ENCODE peak calls at places on chromosomes 11 and 22, in six cellular contexts. One of them, this sample, is unnamed.

GRCh38 chr22:49655168-49655812 is 172.4 kb downstream of the BRD1 start:
- DNase-seq in stimulated activated CD4-positive, alpha-beta T cell treated with anti-CD3 and anti-CD28 coated beads, Interleukin-4, amount 100 ng/mL, for 1 hour: no peak
- DNase-seq in colonic mucosa: no peak
- DNase-seq in stimulated activated naive CD4-positive, alpha-beta T cell: no peak
- DNase-seq in ACHN: no peak
- DNase-seq in MV-4-11: no peak
- DNase-seq in this sample: no peak

GRCh38 chr11:28836285-28837081 is 728.3 kb downstream of the METTL15 start:
- DNase-seq in stimulated activated CD4-positive, alpha-beta T cell treated with anti-CD3 and anti-CD28 coated beads, Interleukin-4, amount 100 ng/mL, for 1 hour: no peak
- DNase-seq in colonic mucosa: no peak
- DNase-seq in stimulated activated naive CD4-positive, alpha-beta T cell: no peak
- DNase-seq in ACHN: peak
- DNase-seq in MV-4-11: no peak
- DNase-seq in this sample: no peak

GRCh38 chr22:43910178-43910695 is 13.4 kb upstream of the PNPLA3 start:
- DNase-seq in stimulated activated CD4-positive, alpha-beta T cell treated with anti-CD3 and anti-CD28 coated beads, Interleukin-4, amount 100 ng/mL, for 1 hour: no peak
- DNase-seq in colonic mucosa: no peak
- DNase-seq in stimulated activated naive CD4-positive, alpha-beta T cell: no peak
- DNase-seq in ACHN: no peak
- DNase-seq in MV-4-11: no peak
- DNase-seq in this sample: no peak

GRCh38 chr22:46116491-46116958 is 33.8 kb upstream of the PPARA start:
- DNase-seq in stimulated activated CD4-positive, alpha-beta T cell treated with anti-CD3 and anti-CD28 coated beads, Interleukin-4, amount 100 ng/mL, for 1 hour: peak
- DNase-seq in colonic mucosa: peak
- DNase-seq in stimulated activated naive CD4-positive, alpha-beta T cell: peak
- DNase-seq in ACHN: peak
- DNase-seq in MV-4-11: peak
- DNase-seq in this sample: peak

GRCh38 chr22:43622886-43623285 is 189.2 kb downstream of the EFCAB6 start:
- DNase-seq in stimulated activated CD4-positive, alpha-beta T cell treated with anti-CD3 and anti-CD28 coated beads, Interleukin-4, amount 100 ng/mL, for 1 hour: no peak
- DNase-seq in colonic mucosa: no peak
- DNase-seq in stimulated activated naive CD4-positive, alpha-beta T cell: no peak
- DNase-seq in ACHN: no peak
- DNase-seq in MV-4-11: no peak
- DNase-seq in this sample: no peak

GRCh38 chr11:112555491-112556364 is 295.1 kb upstream of the PLET1 start:
- DNase-seq in stimulated activated CD4-positive, alpha-beta T cell treated with anti-CD3 and anti-CD28 coated beads, Interleukin-4, amount 100 ng/mL, for 1 hour: peak
- DNase-seq in colonic mucosa: peak
- DNase-seq in stimulated activated naive CD4-positive, alpha-beta T cell: peak
- DNase-seq in ACHN: peak
- DNase-seq in MV-4-11: no peak
- DNase-seq in this sample: peak

GRCh38 chr11:44427432-44427831 is 117.5 kb upstream of the ALX4 start:
- DNase-seq in stimulated activated CD4-positive, alpha-beta T cell treated with anti-CD3 and anti-CD28 coated beads, Interleukin-4, amount 100 ng/mL, for 1 hour: no peak
- DNase-seq in colonic mucosa: peak
- DNase-seq in stimulated activated naive CD4-positive, alpha-beta T cell: no peak
- DNase-seq in ACHN: peak
- DNase-seq in MV-4-11: peak
- DNase-seq in this sample: no peak

GRCh38 chr11:206002-206384 is 1.2 kb downstream of the BET1L start:
- DNase-seq in stimulated activated CD4-positive, alpha-beta T cell treated with anti-CD3 and anti-CD28 coated beads, Interleukin-4, amount 100 ng/mL, for 1 hour: no peak
- DNase-seq in colonic mucosa: peak
- DNase-seq in stimulated activated naive CD4-positive, alpha-beta T cell: no peak
- DNase-seq in ACHN: no peak
- DNase-seq in MV-4-11: no peak
- DNase-seq in this sample: no peak

GRCh38 chr11:2156416-2157182 is 4.4 kb downstream of the INS start:
- DNase-seq in stimulated activated CD4-positive, alpha-beta T cell treated with anti-CD3 and anti-CD28 coated beads, Interleukin-4, amount 100 ng/mL, for 1 hour: peak
- DNase-seq in colonic mucosa: peak
- DNase-seq in stimulated activated naive CD4-positive, alpha-beta T cell: peak
- DNase-seq in ACHN: peak
- DNase-seq in MV-4-11: peak
- DNase-seq in this sample: peak

GRCh38 chr22:44965171-44965570 is 44.6 kb downstream of the PHF21B start:
- DNase-seq in stimulated activated CD4-positive, alpha-beta T cell treated with anti-CD3 and anti-CD28 coated beads, Interleukin-4, amount 100 ng/mL, for 1 hour: no peak
- DNase-seq in colonic mucosa: no peak
- DNase-seq in stimulated activated naive CD4-positive, alpha-beta T cell: no peak
- DNase-seq in ACHN: no peak
- DNase-seq in MV-4-11: no peak
- DNase-seq in this sample: no peak

GRCh38 chr11:109619498-109619897 is 197.5 kb downstream of the C11orf87 start:
- DNase-seq in stimulated activated CD4-positive, alpha-beta T cell treated with anti-CD3 and anti-CD28 coated beads, Interleukin-4, amount 100 ng/mL, for 1 hour: no peak
- DNase-seq in colonic mucosa: no peak
- DNase-seq in stimulated activated naive CD4-positive, alpha-beta T cell: no peak
- DNase-seq in ACHN: no peak
- DNase-seq in MV-4-11: no peak
- DNase-seq in this sample: no peak

GRCh38 chr22:26592368-26593015 is 2.6 kb upstream of the TPST2 start:
- DNase-seq in stimulated activated CD4-positive, alpha-beta T cell treated with anti-CD3 and anti-CD28 coated beads, Interleukin-4, amount 100 ng/mL, for 1 hour: peak
- DNase-seq in colonic mucosa: peak
- DNase-seq in stimulated activated naive CD4-positive, alpha-beta T cell: no peak
- DNase-seq in ACHN: no peak
- DNase-seq in MV-4-11: peak
- DNase-seq in this sample: peak

GRCh38 chr11:88489030-88489429 is 151.5 kb upstream of the CTSC start:
- DNase-seq in stimulated activated CD4-positive, alpha-beta T cell treated with anti-CD3 and anti-CD28 coated beads, Interleukin-4, amount 100 ng/mL, for 1 hour: no peak
- DNase-seq in colonic mucosa: no peak
- DNase-seq in stimulated activated naive CD4-positive, alpha-beta T cell: no peak
- DNase-seq in ACHN: no peak
- DNase-seq in MV-4-11: no peak
- DNase-seq in this sample: no peak

GRCh38 chr11:7672960-7673723 is at the start of gene CYB5R2:
- DNase-seq in stimulated activated CD4-positive, alpha-beta T cell treated with anti-CD3 and anti-CD28 coated beads, Interleukin-4, amount 100 ng/mL, for 1 hour: no peak
- DNase-seq in colonic mucosa: peak
- DNase-seq in stimulated activated naive CD4-positive, alpha-beta T cell: no peak
- DNase-seq in ACHN: peak
- DNase-seq in MV-4-11: no peak
- DNase-seq in this sample: no peak

GRCh38 chr11:13276852-13277718 is 505 bp upstream of the BMAL1 start:
- DNase-seq in stimulated activated CD4-positive, alpha-beta T cell treated with anti-CD3 and anti-CD28 coated beads, Interleukin-4, amount 100 ng/mL, for 1 hour: peak
- DNase-seq in colonic mucosa: peak
- DNase-seq in stimulated activated naive CD4-positive, alpha-beta T cell: peak
- DNase-seq in ACHN: peak
- DNase-seq in MV-4-11: peak
- DNase-seq in this sample: peak

GRCh38 chr11:69618237-69618636 is 22.7 kb upstream of the CCND1 start:
- DNase-seq in stimulated activated CD4-positive, alpha-beta T cell treated with anti-CD3 and anti-CD28 coated beads, Interleukin-4, amount 100 ng/mL, for 1 hour: no peak
- DNase-seq in colonic mucosa: no peak
- DNase-seq in stimulated activated naive CD4-positive, alpha-beta T cell: no peak
- DNase-seq in ACHN: no peak
- DNase-seq in MV-4-11: no peak
- DNase-seq in this sample: no peak

GRCh38 chr11:72856065-72856464 is 41.9 kb downstream of the ATG16L2 start:
- DNase-seq in stimulated activated CD4-positive, alpha-beta T cell treated with anti-CD3 and anti-CD28 coated beads, Interleukin-4, amount 100 ng/mL, for 1 hour: no peak
- DNase-seq in colonic mucosa: no peak
- DNase-seq in stimulated activated naive CD4-positive, alpha-beta T cell: no peak
- DNase-seq in ACHN: no peak
- DNase-seq in MV-4-11: no peak
- DNase-seq in this sample: no peak

GRCh38 chr22:23305321-23305910 is 125.1 kb downstream of the BCR start:
- DNase-seq in stimulated activated CD4-positive, alpha-beta T cell treated with anti-CD3 and anti-CD28 coated beads, Interleukin-4, amount 100 ng/mL, for 1 hour: no peak
- DNase-seq in colonic mucosa: no peak
- DNase-seq in stimulated activated naive CD4-positive, alpha-beta T cell: no peak
- DNase-seq in ACHN: peak
- DNase-seq in MV-4-11: no peak
- DNase-seq in this sample: no peak

GRCh38 chr11:426851-427250 is 12.1 kb upstream of the SIGIRR start:
- DNase-seq in stimulated activated CD4-positive, alpha-beta T cell treated with anti-CD3 and anti-CD28 coated beads, Interleukin-4, amount 100 ng/mL, for 1 hour: no peak
- DNase-seq in colonic mucosa: no peak
- DNase-seq in stimulated activated naive CD4-positive, alpha-beta T cell: no peak
- DNase-seq in ACHN: no peak
- DNase-seq in MV-4-11: no peak
- DNase-seq in this sample: no peak

GRCh38 chr11:76030973-76031590 is 175.2 kb downstream of the WNT11 start:
- DNase-seq in stimulated activated CD4-positive, alpha-beta T cell treated with anti-CD3 and anti-CD28 coated beads, Interleukin-4, amount 100 ng/mL, for 1 hour: no peak
- DNase-seq in colonic mucosa: no peak
- DNase-seq in stimulated activated naive CD4-positive, alpha-beta T cell: no peak
- DNase-seq in ACHN: no peak
- DNase-seq in MV-4-11: no peak
- DNase-seq in this sample: no peak

GRCh38 chr11:83818349-83818748 is 532.2 kb upstream of the CCDC90B start:
- DNase-seq in stimulated activated CD4-positive, alpha-beta T cell treated with anti-CD3 and anti-CD28 coated beads, Interleukin-4, amount 100 ng/mL, for 1 hour: no peak
- DNase-seq in colonic mucosa: no peak
- DNase-seq in stimulated activated naive CD4-positive, alpha-beta T cell: no peak
- DNase-seq in ACHN: no peak
- DNase-seq in MV-4-11: no peak
- DNase-seq in this sample: no peak

GRCh38 chr22:23575601-23576000 is 4.5 kb downstream of the IGLL1 start:
- DNase-seq in stimulated activated CD4-positive, alpha-beta T cell treated with anti-CD3 and anti-CD28 coated beads, Interleukin-4, amount 100 ng/mL, for 1 hour: no peak
- DNase-seq in colonic mucosa: no peak
- DNase-seq in stimulated activated naive CD4-positive, alpha-beta T cell: no peak
- DNase-seq in ACHN: no peak
- DNase-seq in MV-4-11: no peak
- DNase-seq in this sample: no peak

GRCh38 chr11:64060861-64061444 is 25.2 kb downstream of the FLRT1 start:
- DNase-seq in stimulated activated CD4-positive, alpha-beta T cell treated with anti-CD3 and anti-CD28 coated beads, Interleukin-4, amount 100 ng/mL, for 1 hour: peak
- DNase-seq in colonic mucosa: peak
- DNase-seq in stimulated activated naive CD4-positive, alpha-beta T cell: peak
- DNase-seq in ACHN: peak
- DNase-seq in MV-4-11: no peak
- DNase-seq in this sample: no peak

GRCh38 chr11:60711316-60711715 is 11.9 kb downstream of the MS4A8 start:
- DNase-seq in stimulated activated CD4-positive, alpha-beta T cell treated with anti-CD3 and anti-CD28 coated beads, Interleukin-4, amount 100 ng/mL, for 1 hour: no peak
- DNase-seq in colonic mucosa: no peak
- DNase-seq in stimulated activated naive CD4-positive, alpha-beta T cell: no peak
- DNase-seq in ACHN: no peak
- DNase-seq in MV-4-11: no peak
- DNase-seq in this sample: no peak

GRCh38 chr11:113167599-113167998 is 146.8 kb upstream of the TTC12 start:
- DNase-seq in stimulated activated CD4-positive, alpha-beta T cell treated with anti-CD3 and anti-CD28 coated beads, Interleukin-4, amount 100 ng/mL, for 1 hour: no peak
- DNase-seq in colonic mucosa: no peak
- DNase-seq in stimulated activated naive CD4-positive, alpha-beta T cell: no peak
- DNase-seq in ACHN: no peak
- DNase-seq in MV-4-11: no peak
- DNase-seq in this sample: no peak

GRCh38 chr11:6040874-6041273 is 10.3 kb upstream of the OR56A1 start:
- DNase-seq in stimulated activated CD4-positive, alpha-beta T cell treated with anti-CD3 and anti-CD28 coated beads, Interleukin-4, amount 100 ng/mL, for 1 hour: no peak
- DNase-seq in colonic mucosa: no peak
- DNase-seq in stimulated activated naive CD4-positive, alpha-beta T cell: no peak
- DNase-seq in ACHN: no peak
- DNase-seq in MV-4-11: no peak
- DNase-seq in this sample: no peak

GRCh38 chr22:37425800-37426531 is 1.3 kb downstream of the ELFN2 start:
- DNase-seq in stimulated activated CD4-positive, alpha-beta T cell treated with anti-CD3 and anti-CD28 coated beads, Interleukin-4, amount 100 ng/mL, for 1 hour: no peak
- DNase-seq in colonic mucosa: no peak
- DNase-seq in stimulated activated naive CD4-positive, alpha-beta T cell: no peak
- DNase-seq in ACHN: no peak
- DNase-seq in MV-4-11: no peak
- DNase-seq in this sample: no peak

GRCh38 chr22:39732625-39733024 is 160.9 kb downstream of the ENTHD1 start:
- DNase-seq in stimulated activated CD4-positive, alpha-beta T cell treated with anti-CD3 and anti-CD28 coated beads, Interleukin-4, amount 100 ng/mL, for 1 hour: no peak
- DNase-seq in colonic mucosa: no peak
- DNase-seq in stimulated activated naive CD4-positive, alpha-beta T cell: no peak
- DNase-seq in ACHN: no peak
- DNase-seq in MV-4-11: no peak
- DNase-seq in this sample: no peak

GRCh38 chr11:58466293-58466692 is 24.3 kb upstream of the OR5B12 start:
- DNase-seq in stimulated activated CD4-positive, alpha-beta T cell treated with anti-CD3 and anti-CD28 coated beads, Interleukin-4, amount 100 ng/mL, for 1 hour: no peak
- DNase-seq in colonic mucosa: no peak
- DNase-seq in stimulated activated naive CD4-positive, alpha-beta T cell: no peak
- DNase-seq in ACHN: no peak
- DNase-seq in MV-4-11: no peak
- DNase-seq in this sample: no peak

GRCh38 chr22:28977050-28977449 is 84.6 kb downstream of the C22orf31 start:
- DNase-seq in stimulated activated CD4-positive, alpha-beta T cell treated with anti-CD3 and anti-CD28 coated beads, Interleukin-4, amount 100 ng/mL, for 1 hour: no peak
- DNase-seq in colonic mucosa: no peak
- DNase-seq in stimulated activated naive CD4-positive, alpha-beta T cell: no peak
- DNase-seq in ACHN: peak
- DNase-seq in MV-4-11: no peak
- DNase-seq in this sample: no peak

GRCh38 chr22:45546333-45547015 is 43.8 kb downstream of the FBLN1 start:
- DNase-seq in stimulated activated CD4-positive, alpha-beta T cell treated with anti-CD3 and anti-CD28 coated beads, Interleukin-4, amount 100 ng/mL, for 1 hour: no peak
- DNase-seq in colonic mucosa: no peak
- DNase-seq in stimulated activated naive CD4-positive, alpha-beta T cell: no peak
- DNase-seq in ACHN: no peak
- DNase-seq in MV-4-11: no peak
- DNase-seq in this sample: no peak

GRCh38 chr11:109320595-109320994 is 101.4 kb upstream of the C11orf87 start:
- DNase-seq in stimulated activated CD4-positive, alpha-beta T cell treated with anti-CD3 and anti-CD28 coated beads, Interleukin-4, amount 100 ng/mL, for 1 hour: no peak
- DNase-seq in colonic mucosa: no peak
- DNase-seq in stimulated activated naive CD4-positive, alpha-beta T cell: no peak
- DNase-seq in ACHN: no peak
- DNase-seq in MV-4-11: peak
- DNase-seq in this sample: no peak

GRCh38 chr11:57491371-57492061 is 24.0 kb downstream of the SLC43A1 start:
- DNase-seq in stimulated activated CD4-positive, alpha-beta T cell treated with anti-CD3 and anti-CD28 coated beads, Interleukin-4, amount 100 ng/mL, for 1 hour: peak
- DNase-seq in colonic mucosa: peak
- DNase-seq in stimulated activated naive CD4-positive, alpha-beta T cell: peak
- DNase-seq in ACHN: peak
- DNase-seq in MV-4-11: peak
- DNase-seq in this sample: peak

GRCh38 chr22:35037089-35037488 is 28.9 kb upstream of the ISX start:
- DNase-seq in stimulated activated CD4-positive, alpha-beta T cell treated with anti-CD3 and anti-CD28 coated beads, Interleukin-4, amount 100 ng/mL, for 1 hour: no peak
- DNase-seq in colonic mucosa: no peak
- DNase-seq in stimulated activated naive CD4-positive, alpha-beta T cell: no peak
- DNase-seq in ACHN: no peak
- DNase-seq in MV-4-11: peak
- DNase-seq in this sample: no peak

This sample was measured in GDM1.